ENCODE peak calls at places on chromosomes 13 and 19, in eight cellular contexts. W is tibial nerve, G is heart left ventricle, Y is A549, C is stomach, D is ovary, B is breast epithelium, O is IMR-90. H is an unnamed sample. For H3K4me1, the result is how much of the 10 kb centered on the place peaks cover.

GRCh38 chr13:30616927-30617314 is 799 bp upstream of the USPL1 start:
- DNase-seq in W (peak), G (peak), Y (peak), C (peak), D (peak), B (peak), O (peak), H (peak)

GRCh38 chr19:46015080-46015960 is 7.5 kb downstream of the PGLYRP1 start:
- DNase-seq in W (no peak), G (peak), Y (peak), C (peak), D (peak), B (peak), O (no peak), H (peak)

GRCh38 chr13:32530841-32531253 is 7.7 kb downstream of the N4BP2L2 start:
- DNase-seq in W (no peak), G (no peak), Y (no peak), C (no peak), D (no peak), B (no peak), O (peak), H (no peak)

GRCh38 chr13:86757236-86757978 is 913.8 kb upstream of the SLITRK5 start:
- DNase-seq in W (no peak), G (no peak), Y (no peak), C (no peak), D (no peak), B (peak), O (no peak), H (no peak)

GRCh38 chr13:20353973-20354372 is 121.9 kb upstream of the GJB6 start:
- DNase-seq in W (no peak), G (no peak), Y (no peak), C (no peak), D (no peak), B (no peak), O (peak), H (no peak)

GRCh38 chr13:29594310-29594709 is 1.2 kb downstream of the SLC7A1 start:
- DNase-seq in W (no peak), G (no peak), Y (peak), C (peak), D (peak), B (peak), O (peak), H (no peak)

GRCh38 chr13:85828094-85828684 is 29.0 kb upstream of the SLITRK6 start:
- DNase-seq in W (no peak), G (no peak), Y (peak), C (no peak), D (no peak), B (no peak), O (peak), H (no peak)

GRCh38 chr13:74062933-74063332 is 71.3 kb downstream of the KLF12 start:
- DNase-seq in W (no peak), G (peak), Y (no peak), C (no peak), D (peak), B (no peak), O (peak), H (peak)

GRCh38 chr19:10412257-10412977 is 7.9 kb upstream of the PDE4A start:
- DNase-seq in W (no peak), G (no peak), Y (no peak), C (no peak), D (no peak), B (no peak), O (no peak), H (no peak)

GRCh38 chr19:33639034-33639681 is 17.4 kb downstream of the CHST8 start:
- DNase-seq in W (no peak), G (no peak), Y (no peak), C (no peak), D (no peak), B (no peak), O (no peak), H (no peak)

GRCh38 chr19:52673014-52673413 is 34.9 kb upstream of the ZNF83 start:
- DNase-seq in W (no peak), G (no peak), Y (no peak), C (no peak), D (no peak), B (no peak), O (peak), H (no peak)

GRCh38 chr19:13014101-13014920 is 19.0 kb downstream of the NFIX start:
- DNase-seq in W (no peak), G (no peak), Y (no peak), C (no peak), D (peak), B (no peak), O (no peak), H (no peak)

GRCh38 chr19:43575955-43576451 is 402 bp downstream of the PINLYP start:
- DNase-seq in W (no peak), G (no peak), Y (no peak), C (no peak), D (peak), B (no peak), O (no peak), H (no peak)

GRCh38 chr19:43574424-43575155 is 737 bp downstream of the XRCC1 start:
- DNase-seq in W (no peak), G (no peak), Y (no peak), C (no peak), D (peak), B (no peak), O (peak), H (no peak)

GRCh38 chr19:43570174-43570791 is 5.0 kb downstream of the XRCC1 start:
- DNase-seq in W (no peak), G (no peak), Y (no peak), C (no peak), D (no peak), B (no peak), O (no peak), H (no peak)

GRCh38 chr19:43575156-43575950 is at the start of the genes PINLYP and XRCC1:
- DNase-seq in W (peak), G (peak), Y (peak), C (peak), D (peak), B (peak), O (peak), H (peak)

GRCh38 chr19:43572172-43572588 is 3.1 kb downstream of the XRCC1 start:
- DNase-seq in W (no peak), G (no peak), Y (no peak), C (no peak), D (no peak), B (no peak), O (no peak), H (no peak)
- TF ChIP-seq POLR2A in W (no peak), G (no peak), Y (no peak), C (no peak), D (no peak), B (no peak), O (no peak), H (no peak)

DNA sequence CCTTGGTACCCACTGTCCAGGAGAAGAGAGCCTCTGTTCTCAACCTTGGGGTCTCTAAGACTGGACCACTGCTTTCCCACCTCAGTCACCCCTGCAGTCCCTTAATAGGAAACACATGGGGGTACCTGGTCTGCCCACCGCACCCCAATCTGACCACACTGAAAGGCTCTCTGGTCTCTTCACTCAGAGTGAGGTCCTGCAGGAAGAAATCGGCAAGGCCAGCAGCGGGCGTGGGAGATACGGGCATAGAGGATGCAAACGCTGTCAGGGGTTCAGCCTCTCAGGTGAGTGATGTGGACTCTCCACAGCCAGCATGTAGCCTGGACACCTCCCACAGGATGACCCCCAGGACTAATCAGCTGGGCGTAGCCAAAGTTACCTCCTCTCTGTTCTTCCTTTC is 3.5 kb downstream of the SIGLEC9 start:
- DNase-seq in W (no peak), G (no peak), Y (no peak), C (no peak), D (no peak), B (no peak), O (no peak), H (no peak)
- H3K4me1 ChIP-seq in W (under half), G (under half), Y (under half), C (under half), D (under half), B (under half), O (under half), H (under half)

GRCh38 chr13:60268203-60268555 is 104.5 kb upstream of the DIAPH3 start:
- DNase-seq in W (no peak), G (no peak), Y (no peak), C (no peak), D (no peak), B (no peak), O (no peak), H (no peak)

GRCh38 chr13:60261432-60262351 is 98.0 kb upstream of the DIAPH3 start:
- DNase-seq in W (no peak), G (no peak), Y (no peak), C (no peak), D (no peak), B (no peak), O (no peak), H (no peak)

GRCh38 chr13:60265566-60265965 is 101.8 kb upstream of the DIAPH3 start:
- DNase-seq in W (no peak), G (no peak), Y (no peak), C (no peak), D (no peak), B (no peak), O (no peak), H (no peak)

GRCh38 chr13:60267498-60268202 is 103.9 kb upstream of the DIAPH3 start:
- DNase-seq in W (no peak), G (no peak), Y (no peak), C (no peak), D (no peak), B (no peak), O (no peak), H (peak)
- TF ChIP-seq POLR2A in W (no peak), G (no peak), Y (no peak), C (no peak), D (no peak), B (no peak), O (no peak), H (no peak)

GRCh38 chr19:38663156-38663651 is 15.8 kb downstream of the ACTN4 start:
- DNase-seq in W (no peak), G (no peak), Y (no peak), C (no peak), D (no peak), B (no peak), O (no peak), H (peak)
- H3K4me1 ChIP-seq in W (under half), G (half or more), Y (half or more), C (half or more), D (half or more), B (half or more), O (half or more), H (half or more)

GRCh38 chr13:113648218-113648615 is 9.8 kb downstream of the ATP4B start:
- DNase-seq in W (peak), G (peak), Y (no peak), C (peak), D (no peak), B (no peak), O (no peak), H (peak)

GRCh38 chr13:113646376-113646775 is 11.6 kb downstream of the ATP4B start:
- DNase-seq in W (peak), G (peak), Y (no peak), C (peak), D (no peak), B (no peak), O (no peak), H (no peak)

GRCh38 chr13:113646921-113647340 is 11.1 kb downstream of the ATP4B start:
- DNase-seq in W (peak), G (no peak), Y (no peak), C (peak), D (no peak), B (no peak), O (no peak), H (no peak)

GRCh38 chr13:113649212-113649611 is 8.8 kb downstream of the ATP4B start:
- DNase-seq in W (peak), G (peak), Y (no peak), C (peak), D (no peak), B (no peak), O (no peak), H (peak)

DNA sequence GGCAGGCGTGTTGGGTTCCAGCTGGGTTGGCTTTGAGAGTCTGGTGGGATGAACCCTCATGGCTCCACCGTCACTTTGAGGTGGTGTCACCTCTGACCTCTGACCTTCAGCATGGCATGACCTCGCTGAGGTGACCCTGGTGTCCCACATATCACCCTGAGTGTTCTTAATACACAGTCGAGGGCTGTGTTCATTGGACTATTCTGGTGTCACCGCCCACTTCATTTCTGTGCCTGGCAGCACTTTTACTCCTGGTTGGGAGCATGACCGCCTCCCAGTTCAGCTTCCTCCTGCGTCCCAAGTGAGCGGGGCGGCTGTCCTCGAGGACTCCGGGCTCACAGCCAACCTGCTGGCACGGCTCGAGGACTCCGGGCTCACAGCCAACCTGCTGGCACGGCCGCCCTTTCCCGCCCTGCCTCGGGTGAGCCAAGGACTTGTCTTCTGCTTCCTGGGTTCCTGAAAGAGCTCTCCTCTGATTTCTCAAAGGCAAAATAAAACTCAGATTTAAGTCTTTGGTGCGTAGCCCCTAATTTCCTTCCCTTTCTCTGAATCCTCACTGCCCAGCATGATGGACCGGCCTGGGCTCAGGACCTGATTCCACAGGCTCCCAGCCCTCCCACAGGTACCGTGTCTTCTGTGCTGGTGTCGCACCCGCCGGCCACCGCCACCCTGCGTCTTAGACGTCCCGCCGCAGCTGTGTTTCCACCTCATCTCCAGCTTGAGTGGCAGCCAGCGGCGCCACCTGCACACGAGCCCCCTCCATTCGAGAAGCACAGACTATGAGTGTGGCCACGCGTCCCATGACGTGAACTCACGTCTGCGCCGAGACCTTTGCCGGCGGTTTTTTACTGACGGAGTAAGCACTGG is 10.4 kb downstream of the ATP4B start:
- DNase-seq in W (peak), G (peak), Y (peak), C (peak), D (peak), B (peak), O (no peak), H (peak)
- TF ChIP-seq POLR2A in W (no peak), G (no peak), Y (no peak), C (no peak), D (no peak), B (no peak), O (no peak), H (no peak)

GRCh38 chr19:56114051-56114694 is 6.9 kb downstream of the ZNF787 start:
- DNase-seq in W (no peak), G (no peak), Y (no peak), C (no peak), D (no peak), B (no peak), O (no peak), H (no peak)
- H3K4me1 ChIP-seq in W (under half), G (half or more), Y (under half), C (half or more), D (under half), B (under half), O (under half), H (half or more)

GRCh38 chr13:26727633-26728032 is 33.0 kb downstream of the GPR12 start:
- DNase-seq in W (no peak), G (no peak), Y (no peak), C (no peak), D (no peak), B (no peak), O (no peak), H (no peak)
- TF ChIP-seq POLR2A in W (no peak), G (no peak), Y (no peak), C (no peak), D (no peak), B (no peak), O (no peak), H (no peak)

GRCh38 chr19:38647966-38648788 is 728 bp downstream of the ACTN4 start:
- DNase-seq in W (no peak), G (no peak), Y (no peak), C (no peak), D (no peak), B (no peak), O (no peak), H (no peak)

GRCh38 chr19:38648789-38649304 is 1.4 kb downstream of the ACTN4 start:
- DNase-seq in W (no peak), G (no peak), Y (no peak), C (no peak), D (no peak), B (no peak), O (no peak), H (no peak)

GRCh38 chr19:38649305-38650179 is 2.1 kb downstream of the ACTN4 start:
- DNase-seq in W (no peak), G (peak), Y (peak), C (peak), D (no peak), B (peak), O (no peak), H (peak)

GRCh38 chr19:38644719-38645118 is 2.7 kb upstream of the ACTN4 start:
- DNase-seq in W (no peak), G (no peak), Y (no peak), C (no peak), D (no peak), B (no peak), O (no peak), H (no peak)

DNA sequence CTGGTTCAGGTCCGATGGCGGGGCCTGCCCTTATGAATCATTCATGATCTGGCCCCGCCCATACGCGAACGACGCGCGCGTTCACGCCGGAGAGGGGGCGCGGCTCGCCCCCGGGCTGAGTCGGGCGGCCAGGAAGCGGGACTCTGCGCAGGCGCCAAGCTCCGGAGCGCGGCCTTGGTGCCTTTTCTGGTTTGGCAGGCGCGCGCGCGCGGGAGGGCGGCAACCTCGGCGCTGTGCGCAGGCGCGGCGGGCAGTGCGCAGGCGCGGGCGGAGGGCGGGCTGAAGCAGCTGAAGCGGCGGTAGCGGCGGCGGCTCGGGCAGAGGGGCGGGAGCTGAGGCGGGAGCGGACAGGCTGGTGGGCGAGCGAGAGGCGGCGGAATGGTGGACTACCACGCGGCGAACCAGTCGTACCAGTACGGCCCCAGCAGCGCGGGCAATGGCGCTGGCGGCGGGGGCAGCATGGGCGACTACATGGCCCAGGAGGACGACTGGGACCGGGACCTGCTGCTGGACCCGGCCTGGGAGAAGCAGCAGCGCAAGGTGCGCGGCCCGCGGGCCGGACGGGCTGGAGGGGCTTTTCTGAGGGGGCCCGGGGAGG is at the start of gene ACTN4:
- DNase-seq in W (peak), G (peak), Y (peak), C (peak), D (peak), B (peak), O (peak), H (peak)
- H3K4me1 ChIP-seq in W (under half), G (under half), Y (under half), C (under half), D (under half), B (under half), O (under half), H (under half)

GRCh38 chr19:50795665-50796073 is 5.5 kb downstream of the ACP4 start:
- DNase-seq in W (no peak), G (no peak), Y (no peak), C (no peak), D (no peak), B (no peak), O (no peak), H (no peak)
- TF ChIP-seq POLR2A in W (no peak), G (no peak), Y (peak), C (no peak), D (no peak), B (no peak), O (no peak), H (no peak)

H was measured in adrenal gland.